ENCODE peak calls at places on chromosomes 2 and 18, in seven cellular contexts. One of them, this sample, is unnamed.

GRCh38 chr2:217835931-217836881 is 166.6 kb downstream of the TNS1 start:
- DNase-seq in HCT116: no peak
- DNase-seq in transverse colon: peak
- DNase-seq in Panc1: no peak
- DNase-seq in osteoblast: peak
- DNase-seq in H1: no peak
- DNase-seq in heart right ventricle: peak
- DNase-seq in this sample: no peak

GRCh38 chr18:48819276-48819675 is 131.5 kb downstream of the SMAD7 start:
- DNase-seq in Panc1: no peak
- DNase-seq in heart right ventricle: peak
- DNase-seq in HCT116: no peak
- DNase-seq in osteoblast: peak
- DNase-seq in H1: no peak
- DNase-seq in transverse colon: peak
- DNase-seq in this sample: no peak

GRCh38 chr2:75982750-75983149 is 272.0 kb upstream of the GCFC2 start:
- DNase-seq in osteoblast: no peak
- DNase-seq in Panc1: no peak
- DNase-seq in HCT116: no peak
- DNase-seq in heart right ventricle: no peak
- DNase-seq in H1: no peak
- DNase-seq in transverse colon: no peak
- DNase-seq in this sample: no peak

GRCh38 chr2:232772540-232772939 is 3.8 kb downstream of the KCNJ13 start:
- DNase-seq in osteoblast: no peak
- DNase-seq in Panc1: no peak
- DNase-seq in HCT116: no peak
- DNase-seq in H1: no peak
- DNase-seq in heart right ventricle: no peak
- DNase-seq in transverse colon: no peak
- DNase-seq in this sample: no peak

GRCh38 chr2:96305979-96306308 is 598 bp upstream of the SNRNP200 start:
- DNase-seq in H1: no peak
- DNase-seq in transverse colon: peak
- DNase-seq in Panc1: no peak
- DNase-seq in osteoblast: no peak
- DNase-seq in HCT116: no peak
- DNase-seq in heart right ventricle: no peak
- DNase-seq in this sample: no peak

GRCh38 chr2:162838141-162838500 is 446 bp downstream of the KCNH7 start:
- DNase-seq in osteoblast: no peak
- DNase-seq in transverse colon: no peak
- DNase-seq in Panc1: no peak
- DNase-seq in heart right ventricle: no peak
- DNase-seq in H1: no peak
- DNase-seq in HCT116: no peak
- DNase-seq in this sample: no peak

GRCh38 chr2:29706171-29706690 is 215.2 kb downstream of the ALK start:
- DNase-seq in H1: no peak
- DNase-seq in Panc1: no peak
- DNase-seq in transverse colon: no peak
- DNase-seq in osteoblast: no peak
- DNase-seq in heart right ventricle: no peak
- DNase-seq in HCT116: no peak
- DNase-seq in this sample: no peak

GRCh38 chr2:226115102-226115831 is 684.4 kb downstream of the IRS1 start:
- DNase-seq in osteoblast: peak
- DNase-seq in H1: no peak
- DNase-seq in HCT116: peak
- DNase-seq in Panc1: peak
- DNase-seq in heart right ventricle: no peak
- DNase-seq in transverse colon: no peak
- DNase-seq in this sample: no peak

GRCh38 chr2:73111300-73112025 is 1.3 kb downstream of the RAB11FIP5 start:
- DNase-seq in osteoblast: peak
- DNase-seq in transverse colon: peak
- DNase-seq in H1: no peak
- DNase-seq in heart right ventricle: peak
- DNase-seq in Panc1: no peak
- DNase-seq in HCT116: peak
- DNase-seq in this sample: no peak

GRCh38 chr2:233460726-233461431 is 105.7 kb downstream of the USP40 start:
- DNase-seq in osteoblast: peak
- DNase-seq in heart right ventricle: no peak
- DNase-seq in transverse colon: peak
- DNase-seq in Panc1: no peak
- DNase-seq in H1: no peak
- DNase-seq in HCT116: no peak
- DNase-seq in this sample: no peak

GRCh38 chr2:176127769-176128072 is 1.8 kb upstream of the HOXD8 start:
- DNase-seq in osteoblast: no peak
- DNase-seq in transverse colon: no peak
- DNase-seq in Panc1: no peak
- DNase-seq in HCT116: no peak
- DNase-seq in H1: no peak
- DNase-seq in heart right ventricle: no peak
- DNase-seq in this sample: no peak

GRCh38 chr2:36459725-36460137 is 104.2 kb downstream of the CRIM1 start:
- DNase-seq in Panc1: no peak
- DNase-seq in HCT116: peak
- DNase-seq in heart right ventricle: peak
- DNase-seq in osteoblast: no peak
- DNase-seq in H1: no peak
- DNase-seq in transverse colon: peak
- DNase-seq in this sample: peak

GRCh38 chr2:203975912-203976311 is 39.3 kb downstream of the ICOS start:
- DNase-seq in Panc1: no peak
- DNase-seq in HCT116: no peak
- DNase-seq in heart right ventricle: no peak
- DNase-seq in osteoblast: no peak
- DNase-seq in H1: no peak
- DNase-seq in transverse colon: no peak
- DNase-seq in this sample: no peak

GRCh38 chr2:1707771-1708351 is 36.5 kb downstream of the PXDN start:
- DNase-seq in H1: peak
- DNase-seq in HCT116: no peak
- DNase-seq in Panc1: no peak
- DNase-seq in osteoblast: peak
- DNase-seq in heart right ventricle: peak
- DNase-seq in transverse colon: peak
- DNase-seq in this sample: peak

GRCh38 chr18:13613099-13613498 is 113.3 kb downstream of the FAM210A start:
- DNase-seq in H1: no peak
- DNase-seq in osteoblast: peak
- DNase-seq in transverse colon: no peak
- DNase-seq in heart right ventricle: no peak
- DNase-seq in HCT116: no peak
- DNase-seq in Panc1: no peak
- DNase-seq in this sample: no peak

GRCh38 chr18:13611058-13611615 is 115.2 kb downstream of the FAM210A start:
- DNase-seq in transverse colon: peak
- DNase-seq in osteoblast: peak
- DNase-seq in Panc1: no peak
- DNase-seq in HCT116: no peak
- DNase-seq in H1: no peak
- DNase-seq in heart right ventricle: peak
- DNase-seq in this sample: no peak

GRCh38 chr18:13611616-13612110 is 114.7 kb downstream of the FAM210A start:
- DNase-seq in Panc1: no peak
- DNase-seq in osteoblast: no peak
- DNase-seq in transverse colon: no peak
- DNase-seq in H1: no peak
- DNase-seq in heart right ventricle: peak
- DNase-seq in HCT116: no peak
- DNase-seq in this sample: no peak

GRCh38 chr18:13613591-13614317 is 112.6 kb downstream of the FAM210A start:
- DNase-seq in heart right ventricle: no peak
- DNase-seq in osteoblast: peak
- DNase-seq in H1: no peak
- DNase-seq in transverse colon: no peak
- DNase-seq in HCT116: no peak
- DNase-seq in Panc1: no peak
- DNase-seq in this sample: no peak

DNA sequence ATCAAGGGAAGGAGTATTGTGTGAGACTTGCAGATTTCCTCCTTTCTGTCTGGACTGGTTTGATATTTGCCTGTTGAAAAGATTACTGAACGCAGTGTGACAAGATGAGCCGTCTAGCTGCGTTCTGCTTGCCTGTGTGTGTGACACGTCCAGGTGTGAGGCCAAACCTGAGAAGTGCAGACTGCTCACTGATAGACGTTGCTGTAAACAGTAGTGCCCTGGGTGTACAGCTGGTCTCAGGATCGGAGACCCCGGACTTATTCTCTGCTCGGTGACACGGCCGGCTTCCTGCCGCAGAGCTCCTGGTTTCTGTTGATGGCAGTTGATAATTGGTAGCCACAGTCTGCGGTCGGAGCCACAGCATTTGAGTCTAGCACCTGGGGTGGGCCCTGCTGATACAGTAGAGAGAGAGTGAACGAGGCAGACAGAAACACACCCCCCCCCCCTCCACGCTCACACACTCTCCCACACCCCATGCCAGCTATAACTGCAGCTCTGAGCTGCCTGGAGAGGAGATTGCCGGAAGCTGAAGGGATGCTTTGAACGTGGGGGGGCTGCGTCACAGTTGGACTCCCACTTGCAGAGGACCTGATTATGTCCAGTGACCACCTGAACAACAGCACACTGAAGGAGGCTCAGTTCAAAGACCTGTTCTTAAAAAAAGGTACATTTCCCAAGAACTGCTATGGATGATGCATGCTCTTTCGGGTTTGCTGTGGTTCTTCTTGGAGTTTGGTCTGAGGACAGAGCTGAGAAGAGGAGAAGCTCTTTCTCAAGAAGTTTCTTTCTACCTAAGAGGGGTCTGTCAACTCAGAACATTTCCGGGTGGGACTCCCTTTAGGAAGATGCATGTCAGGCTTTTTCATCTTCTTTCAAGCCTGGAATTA is 114.0 kb downstream of the FAM210A start:
- DNase-seq in H1: no peak
- DNase-seq in osteoblast: peak
- DNase-seq in transverse colon: peak
- DNase-seq in heart right ventricle: no peak
- DNase-seq in HCT116: no peak
- DNase-seq in Panc1: no peak
- DNase-seq in this sample: no peak
- H3K27ac ChIP-seq in H1: no peak
- H3K27ac ChIP-seq in osteoblast: no peak
- H3K27ac ChIP-seq in transverse colon: peak
- H3K27ac ChIP-seq in heart right ventricle: peak
- H3K27ac ChIP-seq in HCT116: no peak
- H3K27ac ChIP-seq in Panc1: no peak
- H3K27ac ChIP-seq in this sample: no peak

DNA sequence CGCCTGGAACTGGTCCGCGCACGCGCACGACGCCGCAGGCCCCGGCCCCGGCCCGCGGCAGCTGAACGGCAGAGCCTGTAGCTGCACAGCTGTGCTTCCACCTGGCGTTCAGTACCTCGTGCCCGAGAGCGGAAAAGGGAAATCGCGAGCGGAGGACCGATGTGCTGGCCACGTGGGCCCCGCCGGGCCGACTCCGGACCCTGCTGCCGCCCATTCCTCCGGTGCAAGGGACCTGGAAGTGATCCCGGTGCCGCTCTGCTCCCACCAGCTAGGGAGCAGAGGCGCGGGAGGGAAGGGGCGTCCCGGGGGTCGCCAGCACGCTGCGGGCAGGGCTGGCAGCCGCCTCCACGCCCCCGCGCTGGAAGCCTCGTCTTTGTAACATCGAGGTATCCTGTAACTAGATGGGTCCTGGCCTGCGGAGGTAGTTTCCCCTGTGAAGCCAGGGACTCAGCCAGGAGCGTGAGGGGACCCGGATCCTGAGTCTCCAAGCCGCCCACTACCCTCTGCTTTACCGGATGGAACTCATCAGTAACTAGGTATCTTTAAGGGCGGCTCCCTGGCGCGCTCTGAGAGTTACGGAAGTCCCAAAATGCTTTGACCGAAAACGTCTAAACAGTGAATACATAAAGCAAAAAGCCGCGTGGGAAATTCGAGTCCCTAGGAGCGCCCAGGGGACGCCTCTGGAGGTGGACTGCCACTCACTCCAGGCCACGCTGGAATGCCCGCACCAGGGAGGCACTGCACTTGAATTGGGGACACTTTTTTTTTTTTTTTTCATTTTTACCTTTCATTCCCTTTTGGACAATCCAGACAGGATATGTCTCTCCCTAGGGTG is 736 bp upstream of the ODC1 start:
- DNase-seq in heart right ventricle: peak
- DNase-seq in osteoblast: peak
- DNase-seq in Panc1: no peak
- DNase-seq in HCT116: peak
- DNase-seq in H1: peak
- DNase-seq in transverse colon: peak
- DNase-seq in this sample: peak
- TF ChIP-seq CTCF in heart right ventricle: no peak
- TF ChIP-seq CTCF in osteoblast: no peak
- TF ChIP-seq CTCF in Panc1: no peak
- TF ChIP-seq CTCF in HCT116: no peak
- TF ChIP-seq CTCF in H1: no peak
- TF ChIP-seq CTCF in transverse colon: no peak
- TF ChIP-seq CTCF in this sample: no peak

GRCh38 chr2:190415251-190415650 is 7.1 kb downstream of the MFSD6 start:
- DNase-seq in HCT116: no peak
- DNase-seq in heart right ventricle: no peak
- DNase-seq in transverse colon: no peak
- DNase-seq in Panc1: no peak
- DNase-seq in H1: no peak
- DNase-seq in osteoblast: no peak
- DNase-seq in this sample: no peak

GRCh38 chr2:190413421-190413820 is 5.3 kb downstream of the MFSD6 start:
- DNase-seq in osteoblast: peak
- DNase-seq in Panc1: no peak
- DNase-seq in H1: no peak
- DNase-seq in HCT116: no peak
- DNase-seq in transverse colon: no peak
- DNase-seq in heart right ventricle: no peak
- DNase-seq in this sample: no peak

GRCh38 chr2:190415794-190416729 is 7.9 kb downstream of the MFSD6 start:
- DNase-seq in transverse colon: no peak
- DNase-seq in osteoblast: no peak
- DNase-seq in H1: no peak
- DNase-seq in HCT116: no peak
- DNase-seq in Panc1: no peak
- DNase-seq in heart right ventricle: no peak
- DNase-seq in this sample: no peak

GRCh38 chr2:190410171-190410570 is 2.0 kb downstream of the MFSD6 start:
- DNase-seq in osteoblast: no peak
- DNase-seq in Panc1: no peak
- DNase-seq in H1: no peak
- DNase-seq in HCT116: no peak
- DNase-seq in transverse colon: no peak
- DNase-seq in heart right ventricle: no peak
- DNase-seq in this sample: no peak

GRCh38 chr2:190412971-190413370 is 4.8 kb downstream of the MFSD6 start:
- DNase-seq in HCT116: no peak
- DNase-seq in H1: no peak
- DNase-seq in transverse colon: no peak
- DNase-seq in osteoblast: no peak
- DNase-seq in Panc1: no peak
- DNase-seq in heart right ventricle: no peak
- DNase-seq in this sample: no peak
- H3K27ac ChIP-seq in HCT116: no peak
- H3K27ac ChIP-seq in H1: no peak
- H3K27ac ChIP-seq in transverse colon: no peak
- H3K27ac ChIP-seq in osteoblast: no peak
- H3K27ac ChIP-seq in Panc1: no peak
- H3K27ac ChIP-seq in heart right ventricle: no peak
- H3K27ac ChIP-seq in this sample: no peak

GRCh38 chr2:197113221-197113831 is 186.8 kb upstream of the PGAP1 start:
- DNase-seq in HCT116: peak
- DNase-seq in H1: no peak
- DNase-seq in transverse colon: no peak
- DNase-seq in Panc1: peak
- DNase-seq in osteoblast: peak
- DNase-seq in heart right ventricle: no peak
- DNase-seq in this sample: no peak
- TF ChIP-seq CTCF in HCT116: peak
- TF ChIP-seq CTCF in H1: peak
- TF ChIP-seq CTCF in transverse colon: peak
- TF ChIP-seq CTCF in Panc1: peak
- TF ChIP-seq CTCF in osteoblast: peak
- TF ChIP-seq CTCF in heart right ventricle: peak
- TF ChIP-seq CTCF in this sample: peak

This sample was measured in lung.